ENCODE peak calls at places on chromosomes 16 and 17, in seven cellular contexts. G, F, R, H, P, N and J are unnamed samples.

GRCh38 chr16:87074635-87075318 is 242.4 kb downstream of the C16orf95 start:
- DNase-seq in G (no peak), F (no peak), R (no peak), H (no peak), P (no peak), N (no peak), J (no peak)

GRCh38 chr16:2513405-2514332 is at the start of gene ATP6V0C:
- DNase-seq in G (peak), F (peak), R (peak), H (peak), P (peak), N (peak), J (peak)

GRCh38 chr17:81083125-81083765 is 48.3 kb downstream of the BAIAP2 start:
- DNase-seq in G (no peak), F (no peak), R (no peak), H (no peak), P (no peak), N (no peak), J (no peak)

GRCh38 chr16:71986131-71986530 is 14.1 kb downstream of the PKD1L3 start:
- DNase-seq in G (no peak), F (no peak), R (no peak), H (no peak), P (no peak), N (no peak), J (no peak)

GRCh38 chr16:11032922-11033291 is 88.5 kb downstream of the CLEC16A start:
- DNase-seq in G (no peak), F (no peak), R (no peak), H (no peak), P (no peak), N (peak), J (no peak)

GRCh38 chr17:46056800-46057304 is 57.8 kb downstream of the STH start:
- DNase-seq in G (no peak), F (no peak), R (no peak), H (no peak), P (no peak), N (peak), J (no peak)

GRCh38 chr16:66013497-66013896 is 353.0 kb upstream of the CDH5 start:
- DNase-seq in G (no peak), F (no peak), R (no peak), H (no peak), P (no peak), N (no peak), J (no peak)

GRCh38 chr16:83586036-83586810 is 221.6 kb upstream of the HSBP1 start:
- DNase-seq in G (no peak), F (no peak), R (no peak), H (peak), P (no peak), N (no peak), J (no peak)

GRCh38 chr17:44557653-44558285 is 485 bp downstream of the FZD2 start:
- DNase-seq in G (no peak), F (peak), R (no peak), H (no peak), P (no peak), N (peak), J (no peak)

GRCh38 chr16:14013571-14014283 is 57.4 kb upstream of the MRTFB start:
- DNase-seq in G (no peak), F (no peak), R (peak), H (peak), P (no peak), N (peak), J (no peak)

GRCh38 chr17:57112994-57113393 is 27.9 kb downstream of the AKAP1 start:
- DNase-seq in G (no peak), F (no peak), R (no peak), H (no peak), P (no peak), N (no peak), J (no peak)

GRCh38 chr17:59165933-59166342 is 10.4 kb downstream of the PRR11 start:
- DNase-seq in G (peak), F (no peak), R (no peak), H (no peak), P (peak), N (peak), J (no peak)

GRCh38 chr17:79509008-79509407 is 101.8 kb downstream of the RBFOX3 start:
- DNase-seq in G (no peak), F (no peak), R (no peak), H (no peak), P (no peak), N (no peak), J (no peak)

GRCh38 chr17:31488264-31488981 is 96.9 kb downstream of the RAB11FIP4 start:
- DNase-seq in G (no peak), F (no peak), R (no peak), H (no peak), P (no peak), N (no peak), J (no peak)

GRCh38 chr17:78293896-78294295 is 62.5 kb downstream of the TMEM235 start:
- DNase-seq in G (no peak), F (no peak), R (no peak), H (no peak), P (no peak), N (no peak), J (no peak)

GRCh38 chr17:77830816-77831490 is 127.5 kb upstream of the TNRC6C start:
- DNase-seq in G (no peak), F (no peak), R (no peak), H (no peak), P (no peak), N (no peak), J (no peak)

GRCh38 chr16:70569752-70570151 is 46.1 kb downstream of the SF3B3 start:
- DNase-seq in G (no peak), F (no peak), R (no peak), H (no peak), P (no peak), N (no peak), J (no peak)

GRCh38 chr16:68936729-68937631 is 93.6 kb downstream of the TANGO6 start:
- DNase-seq in G (no peak), F (no peak), R (peak), H (no peak), P (no peak), N (no peak), J (no peak)

GRCh38 chr17:47822785-47823184 is 1.2 kb upstream of the OSBPL7 start:
- DNase-seq in G (no peak), F (no peak), R (no peak), H (no peak), P (no peak), N (no peak), J (no peak)

GRCh38 chr17:56887552-56888467 is 26.0 kb downstream of the TRIM25 start:
- DNase-seq in G (no peak), F (no peak), R (no peak), H (no peak), P (no peak), N (peak), J (no peak)

GRCh38 chr16:64900029-64900428 is 221.8 kb downstream of the CDH11 start:
- DNase-seq in G (no peak), F (no peak), R (no peak), H (no peak), P (no peak), N (no peak), J (no peak)

GRCh38 chr16:86222541-86222940 is 287.8 kb upstream of the FOXF1 start:
- DNase-seq in G (no peak), F (no peak), R (peak), H (no peak), P (no peak), N (peak), J (no peak)

GRCh38 chr17:83119987-83120864 is 40.8 kb downstream of the METRNL start:
- DNase-seq in G (no peak), F (no peak), R (no peak), H (no peak), P (no peak), N (no peak), J (no peak)